ENCODE peak calls at places on chromosomes 16 and 17, in seven cellular contexts. One of them, this sample, is unnamed.
A peak's percentile ranks its signal among the peaks of the same experiment; 100 is the strongest.

GRCh38 chr16:84340305-84341040 is 27.9 kb upstream of the ATP2C2 start:
- DNase-seq in cardiac muscle cell: no peak
- DNase-seq in erythroblast: no peak
- DNase-seq in ACHN: no peak
- DNase-seq in M059J: no peak
- DNase-seq in heart right ventricle: no peak
- DNase-seq in activated CD4-positive, CD25-positive, alpha-beta regulatory T cell: no peak
- DNase-seq in this sample: no peak

GRCh38 chr16:77760800-77761199 is 27.6 kb upstream of the VAT1L start:
- DNase-seq in erythroblast: no peak
- DNase-seq in cardiac muscle cell: no peak
- DNase-seq in activated CD4-positive, CD25-positive, alpha-beta regulatory T cell: no peak
- DNase-seq in heart right ventricle: no peak
- DNase-seq in ACHN: no peak
- DNase-seq in M059J: peak; percentile 57
- DNase-seq in this sample: no peak

GRCh38 chr17:35740997-35741931 is 9.8 kb downstream of the RASL10B start:
- DNase-seq in erythroblast: peak; percentile 53
- DNase-seq in activated CD4-positive, CD25-positive, alpha-beta regulatory T cell: no peak
- DNase-seq in heart right ventricle: no peak
- DNase-seq in ACHN: no peak
- DNase-seq in cardiac muscle cell: no peak
- DNase-seq in M059J: no peak
- DNase-seq in this sample: no peak

GRCh38 chr17:32481193-32481592 is 5.6 kb upstream of the CDK5R1 start:
- DNase-seq in erythroblast: no peak
- DNase-seq in ACHN: no peak
- DNase-seq in M059J: no peak
- DNase-seq in heart right ventricle: no peak
- DNase-seq in activated CD4-positive, CD25-positive, alpha-beta regulatory T cell: no peak
- DNase-seq in cardiac muscle cell: no peak
- DNase-seq in this sample: no peak

GRCh38 chr17:21392257-21392656 is 16.1 kb downstream of the KCNJ12 start:
- DNase-seq in heart right ventricle: no peak
- DNase-seq in activated CD4-positive, CD25-positive, alpha-beta regulatory T cell: no peak
- DNase-seq in cardiac muscle cell: no peak
- DNase-seq in ACHN: no peak
- DNase-seq in erythroblast: no peak
- DNase-seq in M059J: no peak
- DNase-seq in this sample: no peak

GRCh38 chr17:42873321-42873720 is 22.3 kb downstream of the AOC3 start:
- DNase-seq in erythroblast: no peak
- DNase-seq in heart right ventricle: no peak
- DNase-seq in ACHN: no peak
- DNase-seq in cardiac muscle cell: no peak
- DNase-seq in M059J: no peak
- DNase-seq in activated CD4-positive, CD25-positive, alpha-beta regulatory T cell: no peak
- DNase-seq in this sample: no peak

GRCh38 chr17:6059406-6059805 is 10.8 kb upstream of the WSCD1 start:
- DNase-seq in M059J: no peak
- DNase-seq in cardiac muscle cell: no peak
- DNase-seq in activated CD4-positive, CD25-positive, alpha-beta regulatory T cell: no peak
- DNase-seq in ACHN: no peak
- DNase-seq in heart right ventricle: no peak
- DNase-seq in erythroblast: no peak
- DNase-seq in this sample: no peak

GRCh38 chr17:78958556-78959191 is 21.0 kb downstream of the LGALS3BP start:
- DNase-seq in heart right ventricle: no peak
- DNase-seq in M059J: peak; percentile 81
- DNase-seq in ACHN: no peak
- DNase-seq in erythroblast: peak; percentile 12
- DNase-seq in cardiac muscle cell: no peak
- DNase-seq in activated CD4-positive, CD25-positive, alpha-beta regulatory T cell: no peak
- DNase-seq in this sample: no peak

GRCh38 chr17:1019451-1019850 is 22.5 kb downstream of the TIMM22 start:
- DNase-seq in cardiac muscle cell: peak; percentile 90
- DNase-seq in erythroblast: no peak
- DNase-seq in activated CD4-positive, CD25-positive, alpha-beta regulatory T cell: no peak
- DNase-seq in M059J: no peak
- DNase-seq in heart right ventricle: peak; percentile 77
- DNase-seq in ACHN: no peak
- DNase-seq in this sample: no peak

GRCh38 chr17:7852919-7853692 is 1.8 kb upstream of the TMEM88 start:
- DNase-seq in erythroblast: no peak
- DNase-seq in ACHN: no peak
- DNase-seq in activated CD4-positive, CD25-positive, alpha-beta regulatory T cell: no peak
- DNase-seq in M059J: no peak
- DNase-seq in heart right ventricle: no peak
- DNase-seq in cardiac muscle cell: no peak
- DNase-seq in this sample: no peak

GRCh38 chr16:56701534-56701933 is 19.3 kb downstream of the MT1X start:
- DNase-seq in heart right ventricle: no peak
- DNase-seq in erythroblast: no peak
- DNase-seq in M059J: no peak
- DNase-seq in activated CD4-positive, CD25-positive, alpha-beta regulatory T cell: no peak
- DNase-seq in ACHN: no peak
- DNase-seq in cardiac muscle cell: no peak
- DNase-seq in this sample: no peak

GRCh38 chr16:88478115-88478514 is 25.0 kb downstream of the ZFPM1 start:
- DNase-seq in activated CD4-positive, CD25-positive, alpha-beta regulatory T cell: no peak
- DNase-seq in M059J: no peak
- DNase-seq in heart right ventricle: no peak
- DNase-seq in ACHN: no peak
- DNase-seq in erythroblast: peak; percentile 32
- DNase-seq in cardiac muscle cell: no peak
- DNase-seq in this sample: no peak

GRCh38 chr16:69344171-69344570 is 4.6 kb downstream of the NIP7 start:
- DNase-seq in cardiac muscle cell: no peak
- DNase-seq in erythroblast: no peak
- DNase-seq in activated CD4-positive, CD25-positive, alpha-beta regulatory T cell: no peak
- DNase-seq in heart right ventricle: no peak
- DNase-seq in ACHN: no peak
- DNase-seq in M059J: no peak
- DNase-seq in this sample: no peak

GRCh38 chr17:7015587-7016020 is 3.2 kb downstream of the RNASEK start:
- DNase-seq in ACHN: no peak
- DNase-seq in M059J: no peak
- DNase-seq in cardiac muscle cell: no peak
- DNase-seq in erythroblast: peak; percentile 58
- DNase-seq in heart right ventricle: no peak
- DNase-seq in activated CD4-positive, CD25-positive, alpha-beta regulatory T cell: no peak
- DNase-seq in this sample: no peak

GRCh38 chr16:14627088-14627487 is 3.0 kb downstream of the PARN start:
- DNase-seq in cardiac muscle cell: no peak
- DNase-seq in activated CD4-positive, CD25-positive, alpha-beta regulatory T cell: no peak
- DNase-seq in ACHN: no peak
- DNase-seq in M059J: no peak
- DNase-seq in heart right ventricle: no peak
- DNase-seq in erythroblast: no peak
- DNase-seq in this sample: no peak

GRCh38 chr16:8686031-8686621 is 11.7 kb downstream of the ABAT start:
- DNase-seq in ACHN: no peak
- DNase-seq in heart right ventricle: peak; percentile 31
- DNase-seq in activated CD4-positive, CD25-positive, alpha-beta regulatory T cell: no peak
- DNase-seq in M059J: peak; percentile 29
- DNase-seq in erythroblast: no peak
- DNase-seq in cardiac muscle cell: peak; percentile 63
- DNase-seq in this sample: no peak

GRCh38 chr16:55475919-55476318 is 3.1 kb upstream of the MMP2 start:
- DNase-seq in ACHN: no peak
- DNase-seq in erythroblast: no peak
- DNase-seq in heart right ventricle: no peak
- DNase-seq in cardiac muscle cell: no peak
- DNase-seq in M059J: peak; percentile 24
- DNase-seq in activated CD4-positive, CD25-positive, alpha-beta regulatory T cell: no peak
- DNase-seq in this sample: no peak

GRCh38 chr17:10313037-10313672 is 59.7 kb downstream of the MYH13 start:
- DNase-seq in M059J: no peak
- DNase-seq in activated CD4-positive, CD25-positive, alpha-beta regulatory T cell: no peak
- DNase-seq in heart right ventricle: no peak
- DNase-seq in cardiac muscle cell: no peak
- DNase-seq in ACHN: no peak
- DNase-seq in erythroblast: no peak
- DNase-seq in this sample: no peak

GRCh38 chr17:42392664-42393415 is 4.6 kb upstream of the STAT3 start:
- DNase-seq in heart right ventricle: no peak
- DNase-seq in activated CD4-positive, CD25-positive, alpha-beta regulatory T cell: no peak
- DNase-seq in erythroblast: no peak
- DNase-seq in M059J: no peak
- DNase-seq in cardiac muscle cell: no peak
- DNase-seq in ACHN: no peak
- DNase-seq in this sample: no peak

GRCh38 chr16:70738083-70738977 is 52.5 kb upstream of the MTSS2 start:
- DNase-seq in activated CD4-positive, CD25-positive, alpha-beta regulatory T cell: no peak
- DNase-seq in cardiac muscle cell: peak; percentile 75
- DNase-seq in heart right ventricle: peak; percentile 74
- DNase-seq in erythroblast: peak; percentile 70
- DNase-seq in M059J: peak; percentile 64
- DNase-seq in ACHN: peak; percentile 69
- DNase-seq in this sample: no peak

GRCh38 chr16:52561910-52562741 is 15.2 kb upstream of the TOX3 start:
- DNase-seq in ACHN: no peak
- DNase-seq in heart right ventricle: no peak
- DNase-seq in M059J: no peak
- DNase-seq in erythroblast: no peak
- DNase-seq in activated CD4-positive, CD25-positive, alpha-beta regulatory T cell: no peak
- DNase-seq in cardiac muscle cell: no peak
- DNase-seq in this sample: no peak

GRCh38 chr17:57988301-57989010 is 402 bp upstream of the VEZF1 start:
- DNase-seq in erythroblast: peak; percentile 85
- DNase-seq in M059J: peak; percentile 67
- DNase-seq in cardiac muscle cell: peak; percentile 72
- DNase-seq in ACHN: peak; percentile 78
- DNase-seq in heart right ventricle: peak; percentile 70
- DNase-seq in activated CD4-positive, CD25-positive, alpha-beta regulatory T cell: peak; percentile 64
- DNase-seq in this sample: peak; percentile 37

GRCh38 chr16:80599466-80599865 is 58.7 kb downstream of the DYNLRB2 start:
- DNase-seq in cardiac muscle cell: no peak
- DNase-seq in erythroblast: no peak
- DNase-seq in ACHN: peak; percentile 31
- DNase-seq in activated CD4-positive, CD25-positive, alpha-beta regulatory T cell: no peak
- DNase-seq in M059J: peak; percentile 88
- DNase-seq in heart right ventricle: no peak
- DNase-seq in this sample: no peak

GRCh38 chr17:34314279-34314678 is 5.0 kb upstream of the CCL8 start:
- DNase-seq in heart right ventricle: peak; percentile 29
- DNase-seq in ACHN: no peak
- DNase-seq in cardiac muscle cell: no peak
- DNase-seq in activated CD4-positive, CD25-positive, alpha-beta regulatory T cell: no peak
- DNase-seq in M059J: no peak
- DNase-seq in erythroblast: no peak
- DNase-seq in this sample: no peak

GRCh38 chr16:89921699-89922476 is 1.3 kb upstream of the TUBB3 start:
- DNase-seq in ACHN: peak; percentile 95
- DNase-seq in erythroblast: no peak
- DNase-seq in cardiac muscle cell: peak; percentile 50
- DNase-seq in activated CD4-positive, CD25-positive, alpha-beta regulatory T cell: no peak
- DNase-seq in M059J: peak; percentile 98
- DNase-seq in heart right ventricle: peak; percentile 82
- DNase-seq in this sample: no peak

GRCh38 chr17:27320222-27320560 is 26.3 kb downstream of the WSB1 start:
- DNase-seq in heart right ventricle: no peak
- DNase-seq in cardiac muscle cell: no peak
- DNase-seq in M059J: no peak
- DNase-seq in ACHN: no peak
- DNase-seq in erythroblast: no peak
- DNase-seq in activated CD4-positive, CD25-positive, alpha-beta regulatory T cell: no peak
- DNase-seq in this sample: no peak

GRCh38 chr17:82881900-82882714 is 42.3 kb upstream of the ZNF750 start:
- DNase-seq in cardiac muscle cell: no peak
- DNase-seq in heart right ventricle: no peak
- DNase-seq in erythroblast: peak; percentile 45
- DNase-seq in M059J: no peak
- DNase-seq in activated CD4-positive, CD25-positive, alpha-beta regulatory T cell: no peak
- DNase-seq in ACHN: no peak
- DNase-seq in this sample: no peak

GRCh38 chr17:45968732-45969131 is 30.3 kb upstream of the STH start:
- DNase-seq in M059J: no peak
- DNase-seq in cardiac muscle cell: no peak
- DNase-seq in erythroblast: no peak
- DNase-seq in ACHN: no peak
- DNase-seq in heart right ventricle: no peak
- DNase-seq in activated CD4-positive, CD25-positive, alpha-beta regulatory T cell: no peak
- DNase-seq in this sample: no peak

GRCh38 chr17:15108992-15109391 is 156.1 kb downstream of the PMP22 start:
- DNase-seq in ACHN: no peak
- DNase-seq in activated CD4-positive, CD25-positive, alpha-beta regulatory T cell: no peak
- DNase-seq in M059J: no peak
- DNase-seq in heart right ventricle: no peak
- DNase-seq in erythroblast: no peak
- DNase-seq in cardiac muscle cell: no peak
- DNase-seq in this sample: no peak

This sample was measured in stimulated activated CD8-positive, alpha-beta memory T cell treated with anti-CD3 and anti-CD28 coated beads, Interleukin-15, amount 100 ng/mL, for 24 hours.